ENCODE peak calls at places on chromosomes 12 and 14, in seven cellular contexts. U, M, C, B, N, K and Q are unnamed samples. For H3K4me1, the result is how much of the 10 kb centered on the place peaks cover.

GRCh38 chr14:69658664-69659261 is 47.4 kb downstream of the SUSD6 start:
- DNase-seq in K (no peak), N (no peak), B (no peak), U (no peak), M (no peak), C (peak), Q (no peak)

GRCh38 chr14:77238356-77238755 is 32.6 kb downstream of the NGB start:
- DNase-seq in K (no peak), C (no peak), N (no peak), U (no peak), B (no peak), M (no peak), Q (no peak)

GRCh38 chr12:51517316-51517715 is 73.7 kb upstream of the SCN8A start:
- DNase-seq in N (no peak), U (no peak), M (no peak), B (no peak), K (no peak), C (no peak), Q (no peak)

GRCh38 chr12:77685112-77685511 is 145.6 kb upstream of the NAV3 start:
- DNase-seq in C (peak), N (peak), M (peak), B (peak), K (no peak), U (no peak), Q (peak)

GRCh38 chr12:56629459-56630179 is 507 bp downstream of the BAZ2A start:
- DNase-seq in B (peak), C (peak), M (no peak), K (peak), U (no peak), N (peak), Q (peak)

GRCh38 chr14:54489731-54490447 is 1.1 kb upstream of the GMFB start:
- DNase-seq in K (no peak), M (no peak), C (peak), B (no peak), U (no peak), N (no peak), Q (no peak)

GRCh38 chr12:31874961-31875608 is 84.1 kb upstream of the RESF1 start:
- DNase-seq in C (peak), B (peak), U (no peak), N (peak), K (peak), M (peak), Q (peak)

GRCh38 chr12:120496353-120497340 is 734 bp downstream of the DYNLL1 start:
- DNase-seq in U (peak), K (peak), M (peak), N (peak), C (peak), B (peak), Q (peak)

GRCh38 chr12:12035229-12035628 is 35.5 kb upstream of the BCL2L14 start:
- DNase-seq in K (no peak), C (no peak), B (no peak), N (no peak), M (no peak), U (no peak), Q (no peak)

GRCh38 chr12:84785951-84786350 is 126.6 kb downstream of the SLC6A15 start:
- DNase-seq in U (no peak), K (no peak), M (no peak), N (no peak), B (no peak), C (no peak), Q (no peak)

GRCh38 chr12:132170094-132170636 is 25.9 kb downstream of the NOC4L start:
- DNase-seq in C (peak), M (no peak), K (no peak), B (peak), U (no peak), N (no peak), Q (no peak)

GRCh38 chr12:125125271-125125670 is 60.0 kb downstream of the AACS start:
- DNase-seq in B (no peak), U (no peak), M (no peak), C (peak), N (peak), K (no peak), Q (no peak)

GRCh38 chr12:56983386-56983785 is 23.0 kb downstream of the ZBTB39 start:
- DNase-seq in M (no peak), B (no peak), K (no peak), N (no peak), U (no peak), C (no peak), Q (peak)

DNA sequence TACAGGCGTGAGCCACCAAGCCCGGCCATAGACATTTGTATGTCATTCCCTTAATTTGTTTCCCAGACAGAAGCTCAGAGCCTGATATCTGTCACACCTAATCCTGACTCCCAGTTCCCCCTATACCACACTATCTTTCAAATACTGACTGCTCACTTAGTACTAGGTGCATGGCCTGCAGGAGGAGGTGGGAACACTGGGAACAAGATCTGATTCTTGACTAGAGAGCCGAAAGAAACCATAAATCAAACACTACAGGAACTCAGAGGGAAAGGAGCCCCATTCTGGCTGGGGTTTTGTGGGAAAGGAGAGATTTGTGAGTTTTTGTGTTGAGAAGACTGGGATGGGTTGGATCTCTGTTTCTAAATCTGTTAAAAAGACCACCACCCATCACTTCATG is 4.9 kb downstream of the KHNYN start:
- DNase-seq in C (no peak), N (no peak), K (no peak), B (no peak), M (no peak), U (no peak), Q (no peak)
- H3K4me1 ChIP-seq in C (under half), N (under half), K (half or more), B (under half), M (under half), U (under half), Q (under half)

GRCh38 chr14:71318097-71318459 is 410.8 kb downstream of the PCNX1 start:
- DNase-seq in B (no peak), N (no peak), C (no peak), M (no peak), K (no peak), U (no peak), Q (no peak)

GRCh38 chr14:71314717-71315116 is 407.5 kb downstream of the PCNX1 start:
- DNase-seq in K (no peak), B (no peak), N (no peak), C (no peak), M (peak), U (no peak), Q (no peak)

GRCh38 chr14:71319646-71320045 is 412.4 kb downstream of the PCNX1 start:
- DNase-seq in M (no peak), B (no peak), C (peak), N (no peak), K (no peak), U (no peak), Q (peak)

GRCh38 chr14:71320107-71320733 is 413.0 kb downstream of the PCNX1 start:
- DNase-seq in C (peak), N (peak), K (peak), B (peak), M (peak), U (peak), Q (peak)

GRCh38 chr14:71317385-71318096 is 410.3 kb downstream of the PCNX1 start:
- DNase-seq in N (no peak), M (no peak), B (no peak), U (no peak), K (no peak), C (no peak), Q (no peak)
- H3K4me1 ChIP-seq in N (under half), M (under half), B (under half), U (under half), K (under half), C (under half), Q (under half)

GRCh38 chr14:87286191-87286590 is 706.8 kb downstream of the GALC start:
- DNase-seq in B (no peak), U (no peak), N (no peak), C (no peak), K (no peak), M (no peak), Q (no peak)
- H3K4me1 ChIP-seq in B (under half), U (under half), N (under half), C (under half), K (under half), M (under half), Q (under half)

DNA sequence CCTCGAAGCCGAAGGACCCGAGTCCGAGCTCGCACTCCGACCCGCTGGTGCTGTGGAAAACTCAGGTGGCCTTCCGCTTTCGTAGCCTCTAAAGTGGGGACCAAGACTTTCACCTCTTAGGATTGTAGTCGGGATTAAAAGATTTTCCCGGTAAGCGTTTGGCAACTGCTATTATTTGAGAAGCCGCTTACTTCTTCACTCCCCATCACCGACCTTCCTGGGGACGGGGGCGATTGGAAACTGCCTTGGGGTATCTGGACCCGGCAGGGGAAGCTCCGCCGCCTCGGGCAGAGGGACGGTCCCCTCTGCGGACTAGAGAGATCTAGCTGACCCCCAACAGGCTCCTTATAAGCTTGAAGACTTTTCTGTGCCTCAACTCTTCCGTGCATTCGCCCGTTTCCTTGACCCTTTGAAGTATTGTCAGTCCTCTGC is 656 bp downstream of the TRAFD1 start:
- DNase-seq in M (peak), K (no peak), U (no peak), B (peak), C (no peak), N (no peak), Q (no peak)
- H3K4me1 ChIP-seq in M (under half), K (half or more), U (under half), B (under half), C (under half), N (under half), Q (under half)

GRCh38 chr14:103143535-103143934 is 20.3 kb downstream of the TNFAIP2 start:
- DNase-seq in U (no peak), B (no peak), K (no peak), N (no peak), C (peak), M (no peak), Q (no peak)
- H3K4me1 ChIP-seq in U (under half), B (under half), K (under half), N (under half), C (under half), M (under half), Q (under half)

GRCh38 chr14:100902792-100903191 is 730 bp downstream of the RTL1 start:
- DNase-seq in B (no peak), K (no peak), C (no peak), U (peak), M (peak), N (no peak), Q (no peak)
- H3K4me1 ChIP-seq in B (under half), K (under half), C (under half), U (under half), M (under half), N (under half), Q (under half)

DNA sequence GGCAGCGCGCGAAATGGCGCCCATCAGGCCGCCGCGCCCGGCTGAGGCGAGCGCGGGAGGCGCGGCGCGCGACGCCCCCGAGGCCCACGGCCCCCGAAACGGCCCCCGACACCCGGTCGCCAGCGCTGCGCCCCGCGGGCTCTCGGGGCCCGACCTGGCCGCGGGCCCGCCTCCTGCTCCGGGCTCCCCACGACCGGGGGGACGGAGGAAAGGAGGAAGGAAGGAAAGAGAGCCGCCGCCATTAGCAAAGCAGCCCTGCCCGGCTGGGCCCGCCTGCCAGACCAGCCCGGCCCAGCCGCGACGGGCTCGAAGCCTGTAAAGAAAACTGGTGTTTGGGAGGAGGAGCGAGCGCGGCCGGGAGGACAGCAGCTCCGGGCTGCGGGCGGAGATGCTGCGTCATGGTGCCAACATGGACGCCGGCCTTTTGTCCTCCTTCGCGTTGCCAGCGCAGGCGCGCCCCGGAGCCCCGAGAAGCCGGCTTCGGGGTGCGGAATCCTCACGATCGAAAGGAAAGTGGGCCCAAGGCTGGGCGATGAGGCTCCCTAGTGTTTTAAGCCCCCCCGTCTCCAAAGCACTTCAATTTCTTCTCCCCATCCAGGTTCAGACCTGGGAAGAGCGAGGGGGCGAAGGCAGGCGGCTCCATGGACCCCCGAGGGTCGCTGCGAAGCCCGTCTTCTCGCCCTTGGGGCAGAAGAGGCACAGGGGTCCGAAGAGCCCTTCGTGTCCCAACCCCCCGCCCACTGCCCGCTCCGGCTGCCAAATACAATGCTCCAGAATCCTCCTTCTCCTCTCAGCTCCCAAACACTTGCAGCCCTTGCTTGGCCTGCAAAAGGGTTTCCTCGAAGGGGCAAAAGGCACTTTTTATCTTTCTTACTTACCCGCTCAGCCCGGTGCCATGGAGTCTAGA is 2.9 kb upstream of the SETD1B start:
- DNase-seq in C (peak), N (peak), B (peak), K (peak), M (peak), U (peak), Q (peak)
- H3K4me1 ChIP-seq in C (half or more), N (under half), B (under half), K (under half), M (under half), U (under half), Q (under half)

DNA sequence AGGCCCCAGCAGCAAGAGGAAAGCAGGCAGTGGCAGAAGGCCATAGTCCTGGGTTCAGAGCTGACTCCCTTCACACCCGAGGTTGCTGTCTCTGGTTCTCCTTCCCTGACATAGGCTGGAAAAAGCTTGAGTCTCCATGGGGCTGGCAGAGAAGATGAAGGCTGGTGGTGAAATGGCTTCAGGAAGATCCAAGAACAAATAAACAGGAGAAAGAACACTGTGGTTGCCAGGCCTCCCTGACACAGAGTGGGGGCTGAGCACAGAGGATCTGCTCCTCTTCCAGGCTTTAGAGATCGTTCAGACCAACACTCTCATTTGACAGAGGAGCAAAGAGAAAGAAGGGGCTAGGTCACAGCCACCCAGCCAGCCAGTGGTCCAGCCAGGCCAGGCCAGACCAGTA is 14.3 kb downstream of the HDAC7 start:
- DNase-seq in B (no peak), U (peak), M (no peak), C (no peak), K (no peak), N (no peak), Q (no peak)
- H3K4me1 ChIP-seq in B (half or more), U (under half), M (under half), C (under half), K (half or more), N (half or more), Q (under half)

GRCh38 chr12:6584293-6584692 is 16.2 kb upstream of the NOP2 start:
- DNase-seq in B (no peak), K (no peak), U (no peak), N (no peak), C (no peak), M (no peak), Q (no peak)
- H3K4me1 ChIP-seq in B (under half), K (under half), U (under half), N (under half), C (under half), M (under half), Q (under half)